ENCODE peak calls at places on chromosomes 2 and 18, in seven cellular contexts. W, N, V, L, O, U and X are unnamed samples.

GRCh38 chr18:79866889-79867574 is 69.3 kb downstream of the KCNG2 start:
- DNase-seq in V (peak), N (no peak), U (peak), L (no peak), O (no peak), W (no peak), X (no peak)

GRCh38 chr2:127398239-127398590 is 10.4 kb upstream of the MAP3K2 start:
- DNase-seq in U (peak), W (peak), N (no peak), L (peak), V (peak), O (peak), X (no peak)

GRCh38 chr2:104853926-104854506 is at the start of gene POU3F3:
- DNase-seq in V (no peak), O (no peak), N (peak), W (peak), U (no peak), L (no peak), X (peak)

GRCh38 chr18:11323359-11323819 is 174.0 kb upstream of the PIEZO2 start:
- DNase-seq in N (no peak), U (no peak), O (no peak), L (no peak), V (peak), W (no peak), X (no peak)

GRCh38 chr2:20184067-20184938 is 40.6 kb downstream of the SDC1 start:
- DNase-seq in V (peak), O (no peak), U (peak), N (no peak), L (no peak), W (no peak), X (no peak)

GRCh38 chr2:110837421-110838409 is 105.3 kb downstream of the ACOXL start:
- DNase-seq in N (peak), W (no peak), V (no peak), L (no peak), U (no peak), O (no peak), X (no peak)

GRCh38 chr2:60463249-60463648 is 90.2 kb downstream of the BCL11A start:
- DNase-seq in O (no peak), W (no peak), U (no peak), N (no peak), L (no peak), V (peak), X (no peak)

GRCh38 chr2:128026422-128027277 is 1.2 kb downstream of the SAP130 start:
- DNase-seq in O (no peak), L (peak), N (no peak), W (no peak), U (no peak), V (peak), X (no peak)

GRCh38 chr2:118232391-118233255 is 144.4 kb downstream of the INSIG2 start:
- DNase-seq in N (no peak), L (no peak), W (no peak), U (no peak), O (no peak), V (no peak), X (no peak)

GRCh38 chr2:104862061-104862941 is 8.4 kb downstream of the POU3F3 start:
- DNase-seq in O (no peak), W (no peak), V (no peak), U (no peak), N (peak), L (no peak), X (no peak)

GRCh38 chr2:213249502-213249901 is 34.8 kb upstream of the SPAG16 start:
- DNase-seq in L (no peak), O (no peak), V (no peak), U (no peak), N (no peak), W (no peak), X (no peak)

GRCh38 chr2:230693411-230693810 is 19.2 kb upstream of the CAB39 start:
- DNase-seq in L (no peak), U (peak), N (no peak), W (no peak), V (no peak), O (no peak), X (no peak)

GRCh38 chr18:76449110-76449453 is 46.0 kb downstream of the ZNF516 start:
- DNase-seq in W (no peak), N (no peak), V (no peak), U (no peak), O (no peak), L (no peak), X (no peak)

GRCh38 chr2:11483806-11484147 is 17.8 kb upstream of the E2F6 start:
- DNase-seq in V (no peak), L (no peak), O (no peak), U (no peak), W (no peak), N (no peak), X (no peak)

GRCh38 chr2:201260302-201260800 is at the start of gene CASP8:
- DNase-seq in N (no peak), V (peak), L (peak), O (no peak), U (peak), W (peak), X (peak)

GRCh38 chr2:41791523-41791922 is 256.3 kb upstream of the PKDCC start:
- DNase-seq in O (no peak), L (peak), W (peak), N (peak), U (peak), V (peak), X (no peak)

GRCh38 chr2:218895326-218895725 is 14.7 kb downstream of the WNT10A start:
- DNase-seq in O (no peak), V (no peak), W (no peak), L (no peak), N (no peak), U (peak), X (no peak)

GRCh38 chr2:195408196-195408595 is 248.8 kb upstream of the SLC39A10 start:
- DNase-seq in V (no peak), O (no peak), U (no peak), W (no peak), N (no peak), L (no peak), X (no peak)

GRCh38 chr2:136206613-136207012 is 88.7 kb upstream of the CXCR4 start:
- DNase-seq in N (no peak), L (no peak), O (no peak), V (no peak), U (no peak), W (no peak), X (no peak)

GRCh38 chr2:239065962-239066361 is 218.1 kb downstream of the TWIST2 start:
- DNase-seq in W (no peak), L (no peak), O (no peak), V (no peak), N (no peak), U (no peak), X (no peak)

GRCh38 chr2:121263996-121264715 is 20.8 kb downstream of the TFCP2L1 start:
- DNase-seq in O (no peak), V (no peak), W (no peak), N (no peak), L (no peak), U (no peak), X (no peak)

GRCh38 chr2:61045999-61046398 is 19.7 kb upstream of the SANBR start:
- DNase-seq in V (peak), L (no peak), W (no peak), U (no peak), N (no peak), O (no peak), X (no peak)

GRCh38 chr2:55899881-55900280 is 23.7 kb downstream of the EFEMP1 start:
- DNase-seq in V (no peak), W (no peak), N (no peak), O (peak), L (no peak), U (no peak), X (no peak)

GRCh38 chr2:120736202-120736954 is 710 bp downstream of the GLI2 start:
- DNase-seq in V (no peak), O (no peak), N (peak), W (no peak), U (peak), L (no peak), X (no peak)

GRCh38 chr2:220966636-220967035 is 605.5 kb downstream of the EPHA4 start:
- DNase-seq in N (no peak), V (peak), W (no peak), U (peak), O (peak), L (no peak), X (no peak)

GRCh38 chr2:45331034-45331786 is 279.9 kb downstream of the SRBD1 start:
- DNase-seq in O (no peak), L (no peak), U (no peak), N (no peak), W (no peak), V (no peak), X (no peak)

GRCh38 chr2:236646871-236647270 is 77.2 kb downstream of the ACKR3 start:
- DNase-seq in V (no peak), O (no peak), L (no peak), W (no peak), N (no peak), U (no peak), X (no peak)

GRCh38 chr2:118554616-118555015 is 292.8 kb downstream of the EN1 start:
- DNase-seq in L (no peak), V (peak), O (no peak), W (no peak), U (no peak), N (no peak), X (no peak)

GRCh38 chr2:85978883-85979780 is 90.3 kb upstream of the ST3GAL5 start:
- DNase-seq in W (no peak), L (no peak), V (peak), O (no peak), U (no peak), N (no peak), X (no peak)

DNA sequence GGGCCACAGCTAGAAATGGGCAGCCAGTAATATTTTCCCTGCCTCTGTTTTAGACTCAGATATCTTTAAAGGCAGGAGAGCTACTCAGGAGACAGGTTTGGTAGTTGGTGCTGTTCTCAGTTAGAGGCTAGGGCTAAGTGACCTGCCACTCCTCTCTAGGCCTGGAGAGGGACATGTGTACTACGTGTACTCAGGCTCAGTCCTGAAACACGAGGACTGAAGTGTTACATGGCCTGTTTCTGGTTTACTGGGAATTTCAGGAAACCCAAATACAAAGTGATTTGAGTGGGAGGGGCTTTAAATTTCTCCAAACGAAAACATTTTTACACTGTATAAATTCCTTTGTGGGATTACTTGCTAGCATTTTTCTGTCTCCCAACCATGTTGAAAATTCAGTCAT is 343.4 kb downstream of the CYP26B1 start:
- DNase-seq in N (no peak), U (no peak), V (no peak), O (no peak), L (no peak), W (no peak), X (no peak)
- TF ChIP-seq CTCF in N (no peak), U (no peak), V (peak), O (peak), L (no peak), W (peak), X (no peak)

GRCh38 chr18:33755918-33756590 is 178.0 kb downstream of the ASXL3 start:
- DNase-seq in L (no peak), O (peak), N (no peak), V (peak), W (no peak), U (peak), X (no peak)

GRCh38 chr18:33757037-33757436 is 179.0 kb downstream of the ASXL3 start:
- DNase-seq in O (no peak), V (no peak), L (no peak), U (peak), N (no peak), W (no peak), X (no peak)

DNA sequence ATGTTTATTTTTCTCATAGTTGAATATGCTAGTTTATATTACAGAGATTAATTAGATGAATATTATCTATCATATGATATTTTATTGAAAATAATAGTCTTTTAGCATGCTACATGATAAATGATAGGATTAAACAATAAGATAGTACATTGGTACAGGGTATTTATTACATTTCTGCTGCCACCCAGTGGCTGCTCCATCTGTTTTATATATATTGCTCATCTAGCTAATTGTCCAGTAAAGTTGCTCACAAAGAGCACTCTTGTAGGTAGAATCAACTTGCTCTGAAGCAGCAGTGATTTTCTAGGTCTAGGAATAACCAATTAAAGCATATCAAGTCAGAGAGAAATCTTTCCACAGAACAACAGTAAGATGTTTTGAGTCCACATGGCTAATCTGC is 183.3 kb downstream of the ASXL3 start:
- DNase-seq in U (peak), N (no peak), W (no peak), V (peak), O (no peak), L (peak), X (no peak)
- TF ChIP-seq CTCF in U (peak), N (peak), W (peak), V (peak), O (no peak), L (peak), X (no peak)

GRCh38 chr18:22463076-22463475 is 45.4 kb upstream of the CTAGE1 start:
- DNase-seq in W (no peak), L (no peak), U (no peak), O (no peak), V (no peak), N (no peak), X (no peak)
- TF ChIP-seq CTCF in W (no peak), L (no peak), U (no peak), O (no peak), V (no peak), N (no peak), X (no peak)

GRCh38 chr2:1744151-1744445 is 217 bp downstream of the PXDN start:
- DNase-seq in U (peak), L (no peak), W (no peak), N (peak), O (no peak), V (no peak), X (no peak)

GRCh38 chr2:1742300-1742679 is 2.0 kb downstream of the PXDN start:
- DNase-seq in O (no peak), W (no peak), U (no peak), N (no peak), V (peak), L (no peak), X (no peak)

GRCh38 chr2:1741851-1742250 is 2.5 kb downstream of the PXDN start:
- DNase-seq in N (no peak), U (no peak), W (no peak), O (no peak), L (no peak), V (no peak), X (no peak)

GRCh38 chr2:1743396-1744150 is 742 bp downstream of the PXDN start:
- DNase-seq in V (peak), W (peak), N (peak), L (no peak), U (peak), O (no peak), X (no peak)

DNA sequence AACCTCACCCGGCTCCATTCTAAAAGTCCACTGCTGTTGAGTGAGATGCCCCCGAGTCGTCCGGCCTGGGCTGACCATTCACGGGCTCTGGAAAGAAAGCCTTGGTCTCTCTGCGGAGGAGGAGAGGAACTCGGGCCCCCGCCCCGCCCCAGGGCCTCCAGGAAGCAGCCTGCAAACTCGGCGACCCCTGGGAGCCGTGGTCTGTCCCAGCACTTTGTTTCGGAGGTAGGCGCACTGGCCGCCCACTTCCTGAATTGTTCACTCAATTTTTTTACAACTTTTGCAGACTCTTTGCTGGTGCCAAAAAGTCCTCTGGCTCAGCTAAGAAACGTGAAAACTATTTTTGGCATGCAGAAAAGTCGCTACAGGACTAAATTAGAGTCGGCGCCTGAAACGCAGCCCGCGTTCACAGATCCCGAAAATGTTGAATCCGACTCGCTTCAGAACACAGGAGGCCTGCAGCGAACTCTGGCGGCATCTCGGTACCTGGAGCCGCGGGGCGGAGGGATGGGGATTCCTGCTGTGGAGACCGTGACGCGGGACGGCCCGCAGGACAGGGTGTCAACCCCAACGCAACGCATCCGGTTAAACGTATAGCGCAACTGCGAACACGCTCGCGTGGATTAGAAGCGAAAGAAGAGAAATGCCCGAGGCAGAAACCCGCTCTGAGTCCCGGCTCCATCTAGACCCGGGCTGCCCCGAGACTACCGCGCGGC is 1.5 kb downstream of the PXDN start:
- DNase-seq in W (peak), L (peak), O (no peak), V (peak), U (peak), N (peak), X (no peak)
- TF ChIP-seq CTCF in W (peak), L (peak), O (peak), V (peak), U (peak), N (peak), X (no peak)

DNA sequence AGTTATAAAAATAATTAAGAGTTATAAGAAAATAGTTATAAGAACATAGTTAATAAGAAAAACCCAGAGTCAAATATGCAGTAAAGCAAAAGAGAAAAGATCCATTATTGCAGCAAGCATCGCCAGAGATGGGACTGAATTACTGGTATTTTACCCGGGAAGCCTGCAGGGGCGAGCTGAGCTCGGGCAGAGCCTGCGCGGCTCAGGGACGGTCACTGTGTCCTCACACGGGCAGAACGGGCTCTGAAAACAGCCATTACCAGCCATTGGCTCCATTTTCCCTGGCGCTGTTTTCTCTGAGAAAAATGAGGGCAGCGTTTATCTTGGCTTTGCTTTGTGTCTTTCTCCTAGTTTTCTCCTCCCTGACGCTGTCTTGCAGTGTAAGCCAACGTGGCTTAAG is 95.3 kb upstream of the ALKAL2 start:
- DNase-seq in U (no peak), V (no peak), O (no peak), W (no peak), N (peak), L (no peak), X (no peak)
- TF ChIP-seq CTCF in U (no peak), V (no peak), O (no peak), W (no peak), N (peak), L (no peak), X (no peak)

DNA sequence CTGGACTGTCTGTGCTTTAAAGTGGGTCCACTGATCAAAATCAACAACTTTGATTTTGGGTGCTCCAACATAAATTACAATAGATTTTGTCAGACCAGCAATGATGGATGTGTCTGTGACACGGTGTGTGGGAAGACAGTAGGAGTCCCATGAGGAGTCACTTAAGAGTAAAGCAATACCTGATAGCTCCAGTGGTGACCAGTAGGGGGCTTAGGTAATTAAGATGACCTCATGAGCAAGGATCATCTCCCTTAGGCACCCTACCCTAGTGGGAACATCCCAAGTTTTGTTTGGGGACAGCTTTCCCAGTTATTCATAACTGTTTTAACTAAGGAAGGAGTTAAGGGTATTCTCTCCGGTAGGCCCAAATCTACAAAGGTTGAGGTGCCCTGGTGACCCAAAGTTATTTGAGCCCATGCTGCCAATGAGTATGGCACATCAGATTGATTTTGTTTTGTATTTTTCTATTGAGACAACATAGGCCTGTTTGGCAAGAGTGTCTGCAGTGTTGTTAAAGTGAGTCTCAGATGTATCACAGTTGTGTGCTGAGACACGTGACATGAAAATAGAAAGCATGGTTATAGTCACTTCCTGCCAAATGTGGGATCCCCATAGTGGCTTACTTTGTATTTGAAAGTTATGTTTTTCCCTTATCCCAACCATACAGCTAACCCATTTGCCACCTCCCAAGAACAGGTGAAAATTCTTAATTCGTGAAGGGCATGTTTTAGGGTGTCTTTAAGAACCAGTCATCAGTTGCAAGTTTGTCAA is 1337.6 kb upstream of the SLC39A10 start:
- DNase-seq in V (no peak), W (no peak), L (no peak), U (peak), O (no peak), N (no peak), X (no peak)
- TF ChIP-seq CTCF in V (no peak), W (no peak), L (no peak), U (peak), O (no peak), N (peak), X (no peak)

GRCh38 chr2:235267251-235267650 is 226.6 kb upstream of the AGAP1 start:
- DNase-seq in V (peak), O (no peak), L (no peak), N (no peak), U (no peak), W (no peak), X (no peak)
- TF ChIP-seq CTCF in V (no peak), O (no peak), L (no peak), N (no peak), U (no peak), W (no peak), X (no peak)